ENCODE peak calls at places on chromosomes 4 and X, in five cellular contexts. One of them, this sample, is unnamed.

GRCh38 chr4:190020790-190021717 is 6.0 kb downstream of the FRG2 start:
- DNase-seq in kidney: peak
- DNase-seq in fibroblast of lung: peak
- DNase-seq in aorta: peak
- DNase-seq in left kidney: peak
- DNase-seq in this sample: no peak

GRCh38 chrX:44915361-44915868 is 42.4 kb downstream of the KDM6A start:
- DNase-seq in kidney: no peak
- DNase-seq in fibroblast of lung: peak
- DNase-seq in aorta: no peak
- DNase-seq in left kidney: no peak
- DNase-seq in this sample: no peak

GRCh38 chr4:134762053-134762452 is 560.5 kb upstream of the PABPC4L start:
- DNase-seq in kidney: no peak
- DNase-seq in fibroblast of lung: no peak
- DNase-seq in aorta: no peak
- DNase-seq in left kidney: peak
- DNase-seq in this sample: no peak

GRCh38 chr4:39970559-39971270 is 7.0 kb downstream of the PDS5A start:
- DNase-seq in kidney: no peak
- DNase-seq in fibroblast of lung: no peak
- DNase-seq in aorta: no peak
- DNase-seq in left kidney: peak
- DNase-seq in this sample: no peak

GRCh38 chrX:27883468-27884092 is 75.8 kb downstream of the MAGEB10 start:
- DNase-seq in kidney: no peak
- DNase-seq in fibroblast of lung: no peak
- DNase-seq in aorta: no peak
- DNase-seq in left kidney: no peak
- DNase-seq in this sample: no peak

GRCh38 chr4:5237086-5237485 is 185.8 kb downstream of the STK32B start:
- DNase-seq in kidney: no peak
- DNase-seq in fibroblast of lung: no peak
- DNase-seq in aorta: no peak
- DNase-seq in left kidney: no peak
- DNase-seq in this sample: no peak

GRCh38 chrX:40132751-40133150 is 35.0 kb upstream of the BCOR start:
- DNase-seq in kidney: peak
- DNase-seq in fibroblast of lung: peak
- DNase-seq in aorta: peak
- DNase-seq in left kidney: no peak
- DNase-seq in this sample: no peak

GRCh38 chr4:154082760-154083530 is 294.1 kb upstream of the SFRP2 start:
- DNase-seq in kidney: no peak
- DNase-seq in fibroblast of lung: no peak
- DNase-seq in aorta: no peak
- DNase-seq in left kidney: peak
- DNase-seq in this sample: no peak